ENCODE peak calls at places on chromosomes 11 and 22, in five cellular contexts. One of them, this sample, is unnamed.

GRCh38 chr11:71542856-71543743 is 5.1 kb upstream of the KRTAP5-9 start:
- DNase-seq in Kasumi-1: no peak
- DNase-seq in ELR: peak; percentile 4
- DNase-seq in amniotic stem cell: no peak
- DNase-seq in activated naive CD4-positive, alpha-beta T cell: no peak
- DNase-seq in this sample: no peak

GRCh38 chr11:47494996-47495855 is 46.3 kb upstream of the RAPSN start:
- DNase-seq in Kasumi-1: no peak
- DNase-seq in amniotic stem cell: no peak
- DNase-seq in ELR: no peak
- DNase-seq in activated naive CD4-positive, alpha-beta T cell: no peak
- DNase-seq in this sample: no peak

GRCh38 chr11:126426820-126427749 is 71.6 kb downstream of the ST3GAL4 start:
- DNase-seq in amniotic stem cell: no peak
- DNase-seq in ELR: no peak
- DNase-seq in Kasumi-1: no peak
- DNase-seq in activated naive CD4-positive, alpha-beta T cell: no peak
- DNase-seq in this sample: no peak

GRCh38 chr22:39073941-39074340 is 3.1 kb upstream of the APOBEC3G start:
- DNase-seq in amniotic stem cell: no peak
- DNase-seq in Kasumi-1: no peak
- DNase-seq in ELR: no peak
- DNase-seq in activated naive CD4-positive, alpha-beta T cell: no peak
- DNase-seq in this sample: no peak

GRCh38 chr11:57480409-57481137 is 20.2 kb downstream of the RTN4RL2 start:
- DNase-seq in amniotic stem cell: no peak
- DNase-seq in ELR: peak; percentile 68
- DNase-seq in Kasumi-1: peak; percentile 89
- DNase-seq in activated naive CD4-positive, alpha-beta T cell: peak; percentile 40
- DNase-seq in this sample: no peak

GRCh38 chr11:99687320-99687719 is 666.6 kb downstream of the CNTN5 start:
- DNase-seq in activated naive CD4-positive, alpha-beta T cell: no peak
- DNase-seq in Kasumi-1: no peak
- DNase-seq in amniotic stem cell: no peak
- DNase-seq in ELR: peak; percentile 36
- DNase-seq in this sample: no peak

GRCh38 chr11:102603091-102603490 is 22.0 kb downstream of the MMP20 start:
- DNase-seq in amniotic stem cell: no peak
- DNase-seq in activated naive CD4-positive, alpha-beta T cell: no peak
- DNase-seq in Kasumi-1: no peak
- DNase-seq in ELR: peak; percentile 81
- DNase-seq in this sample: no peak

GRCh38 chr11:28863422-28863821 is 755.2 kb downstream of the METTL15 start:
- DNase-seq in activated naive CD4-positive, alpha-beta T cell: no peak
- DNase-seq in Kasumi-1: no peak
- DNase-seq in amniotic stem cell: no peak
- DNase-seq in ELR: no peak
- DNase-seq in this sample: no peak

GRCh38 chr11:44267366-44268072 is 42.4 kb downstream of the ALX4 start:
- DNase-seq in activated naive CD4-positive, alpha-beta T cell: no peak
- DNase-seq in ELR: no peak
- DNase-seq in Kasumi-1: no peak
- DNase-seq in amniotic stem cell: no peak
- DNase-seq in this sample: no peak

GRCh38 chr11:96317985-96318384 is 25.0 kb downstream of the MAML2 start:
- DNase-seq in activated naive CD4-positive, alpha-beta T cell: no peak
- DNase-seq in amniotic stem cell: no peak
- DNase-seq in Kasumi-1: no peak
- DNase-seq in ELR: no peak
- DNase-seq in this sample: no peak